ENCODE peak calls at places on chromosomes 2 and 18, in six cellular contexts. One of them, this sample, is unnamed.

GRCh38 chr2:132664096-132664495 is 5.9 kb downstream of the LYPD1 start:
- DNase-seq in HCT116: no peak
- DNase-seq in Panc1: no peak
- DNase-seq in K562: no peak
- DNase-seq in prostate gland: no peak
- DNase-seq in sigmoid colon: no peak
- DNase-seq in this sample: no peak

GRCh38 chr2:128279786-128280701 is 38.6 kb downstream of the HS6ST1 start:
- DNase-seq in HCT116: no peak
- DNase-seq in Panc1: no peak
- DNase-seq in K562: no peak
- DNase-seq in prostate gland: no peak
- DNase-seq in sigmoid colon: peak; percentile 66
- DNase-seq in this sample: no peak

GRCh38 chr2:165655653-165656052 is 138.4 kb downstream of the GALNT3 start:
- DNase-seq in HCT116: no peak
- DNase-seq in Panc1: no peak
- DNase-seq in K562: no peak
- DNase-seq in prostate gland: no peak
- DNase-seq in sigmoid colon: no peak
- DNase-seq in this sample: no peak

GRCh38 chr2:128317186-128317897 is 1.3 kb downstream of the HS6ST1 start:
- DNase-seq in HCT116: no peak
- DNase-seq in Panc1: no peak
- DNase-seq in K562: no peak
- DNase-seq in prostate gland: peak; percentile 31
- DNase-seq in sigmoid colon: peak; percentile 65
- DNase-seq in this sample: peak; percentile 57

GRCh38 chr2:195898505-195898904 is 170.1 kb downstream of the DNAH7 start:
- DNase-seq in HCT116: peak; percentile 2
- DNase-seq in Panc1: no peak
- DNase-seq in K562: peak; percentile 11
- DNase-seq in prostate gland: peak; percentile 60
- DNase-seq in sigmoid colon: peak; percentile 84
- DNase-seq in this sample: no peak

GRCh38 chr2:216078776-216079175 is 2.8 kb downstream of the PECR start:
- DNase-seq in HCT116: no peak
- DNase-seq in Panc1: no peak
- DNase-seq in K562: no peak
- DNase-seq in prostate gland: no peak
- DNase-seq in sigmoid colon: no peak
- DNase-seq in this sample: peak; percentile 6

GRCh38 chr2:215290980-215291599 is 20.8 kb upstream of the ATIC start:
- DNase-seq in HCT116: no peak
- DNase-seq in Panc1: no peak
- DNase-seq in K562: peak; percentile 35
- DNase-seq in prostate gland: no peak
- DNase-seq in sigmoid colon: no peak
- DNase-seq in this sample: no peak

GRCh38 chr18:8826971-8827370 is 121.6 kb downstream of the MTCL1 start:
- DNase-seq in HCT116: no peak
- DNase-seq in Panc1: no peak
- DNase-seq in K562: no peak
- DNase-seq in prostate gland: no peak
- DNase-seq in sigmoid colon: no peak
- DNase-seq in this sample: no peak

GRCh38 chr18:48663931-48664847 is 125.4 kb downstream of the CTIF start:
- DNase-seq in HCT116: no peak
- DNase-seq in Panc1: no peak
- DNase-seq in K562: peak; percentile 64
- DNase-seq in prostate gland: peak; percentile 59
- DNase-seq in sigmoid colon: peak; percentile 86
- DNase-seq in this sample: peak; percentile 63

GRCh38 chr2:40330086-40330485 is 121.8 kb downstream of the SLC8A1 start:
- DNase-seq in HCT116: no peak
- DNase-seq in Panc1: no peak
- DNase-seq in K562: no peak
- DNase-seq in prostate gland: no peak
- DNase-seq in sigmoid colon: no peak
- DNase-seq in this sample: no peak

GRCh38 chr2:76506538-76506937 is 795.8 kb upstream of the GCFC2 start:
- DNase-seq in HCT116: no peak
- DNase-seq in Panc1: no peak
- DNase-seq in K562: no peak
- DNase-seq in prostate gland: no peak
- DNase-seq in sigmoid colon: no peak
- DNase-seq in this sample: no peak

GRCh38 chr18:70693196-70693595 is 404.4 kb downstream of the SOCS6 start:
- DNase-seq in HCT116: no peak
- DNase-seq in Panc1: no peak
- DNase-seq in K562: no peak
- DNase-seq in prostate gland: no peak
- DNase-seq in sigmoid colon: no peak
- DNase-seq in this sample: no peak

GRCh38 chr2:196266351-196266750 is 95.0 kb upstream of the STK17B start:
- DNase-seq in HCT116: no peak
- DNase-seq in Panc1: no peak
- DNase-seq in K562: no peak
- DNase-seq in prostate gland: no peak
- DNase-seq in sigmoid colon: no peak
- DNase-seq in this sample: no peak

GRCh38 chr2:132489150-132489549 is 72.5 kb downstream of the GPR39 start:
- DNase-seq in HCT116: no peak
- DNase-seq in Panc1: no peak
- DNase-seq in K562: peak; percentile 15
- DNase-seq in prostate gland: no peak
- DNase-seq in sigmoid colon: no peak
- DNase-seq in this sample: no peak

GRCh38 chr2:232387451-232388171 is 9.1 kb downstream of the ALPP start:
- DNase-seq in HCT116: no peak
- DNase-seq in Panc1: no peak
- DNase-seq in K562: no peak
- DNase-seq in prostate gland: no peak
- DNase-seq in sigmoid colon: no peak
- DNase-seq in this sample: no peak

GRCh38 chr2:128474962-128475361 is 156.3 kb upstream of the HS6ST1 start:
- DNase-seq in HCT116: no peak
- DNase-seq in Panc1: no peak
- DNase-seq in K562: no peak
- DNase-seq in prostate gland: no peak
- DNase-seq in sigmoid colon: no peak
- DNase-seq in this sample: no peak

GRCh38 chr2:4763009-4763408 is 929.2 kb upstream of the SOX11 start:
- DNase-seq in HCT116: no peak
- DNase-seq in Panc1: no peak
- DNase-seq in K562: no peak
- DNase-seq in prostate gland: peak; percentile 9
- DNase-seq in sigmoid colon: no peak
- DNase-seq in this sample: no peak

GRCh38 chr2:71948781-71949536 is 198.7 kb downstream of the CYP26B1 start:
- DNase-seq in HCT116: no peak
- DNase-seq in Panc1: no peak
- DNase-seq in K562: no peak
- DNase-seq in prostate gland: no peak
- DNase-seq in sigmoid colon: no peak
- DNase-seq in this sample: no peak

GRCh38 chr2:100603414-100603813 is 40.6 kb downstream of the PDCL3 start:
- DNase-seq in HCT116: no peak
- DNase-seq in Panc1: no peak
- DNase-seq in K562: no peak
- DNase-seq in prostate gland: no peak
- DNase-seq in sigmoid colon: no peak
- DNase-seq in this sample: no peak

GRCh38 chr18:67464499-67464898 is 52.0 kb downstream of the DSEL start:
- DNase-seq in HCT116: no peak
- DNase-seq in Panc1: no peak
- DNase-seq in K562: no peak
- DNase-seq in prostate gland: no peak
- DNase-seq in sigmoid colon: no peak
- DNase-seq in this sample: no peak

GRCh38 chr2:128540670-128541069 is 222.0 kb upstream of the HS6ST1 start:
- DNase-seq in HCT116: no peak
- DNase-seq in Panc1: no peak
- DNase-seq in K562: no peak
- DNase-seq in prostate gland: no peak
- DNase-seq in sigmoid colon: no peak
- DNase-seq in this sample: no peak

GRCh38 chr18:5961097-5961827 is 65.9 kb upstream of the TMEM200C start:
- DNase-seq in HCT116: no peak
- DNase-seq in Panc1: no peak
- DNase-seq in K562: no peak
- DNase-seq in prostate gland: no peak
- DNase-seq in sigmoid colon: no peak
- DNase-seq in this sample: no peak

GRCh38 chr2:105924271-105924670 is 179.6 kb downstream of the NCK2 start:
- DNase-seq in HCT116: no peak
- DNase-seq in Panc1: no peak
- DNase-seq in K562: no peak
- DNase-seq in prostate gland: no peak
- DNase-seq in sigmoid colon: no peak
- DNase-seq in this sample: no peak

DNA sequence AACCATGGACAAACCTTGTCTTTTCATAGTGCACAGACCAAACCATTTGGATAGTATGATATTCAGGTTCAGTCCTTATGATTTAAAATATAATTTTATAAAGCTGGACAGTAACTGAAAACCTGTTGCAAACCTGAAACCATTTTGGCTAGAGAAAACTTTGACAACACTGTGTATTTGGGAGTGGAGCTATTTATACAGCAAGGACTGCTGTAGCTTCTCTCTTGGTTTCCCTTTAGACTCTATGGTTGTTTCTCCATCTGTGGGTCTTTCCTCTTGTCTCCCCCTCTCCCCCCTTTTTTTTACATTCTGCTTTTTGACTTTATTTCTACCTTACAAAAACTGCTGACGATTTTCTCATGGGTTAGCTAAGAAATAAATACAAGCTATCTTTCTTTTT is 581.7 kb downstream of the SLC4A3 start:
- DNase-seq in HCT116: no peak
- DNase-seq in Panc1: no peak
- DNase-seq in K562: no peak
- DNase-seq in prostate gland: no peak
- DNase-seq in sigmoid colon: no peak
- DNase-seq in this sample: no peak
- H3K4me3 ChIP-seq in HCT116: no peak overlapping the region
- H3K4me3 ChIP-seq in Panc1: no peak overlapping the region
- H3K4me3 ChIP-seq in K562: no peak overlapping the region
- H3K4me3 ChIP-seq in prostate gland: no peak overlapping the region
- H3K4me3 ChIP-seq in sigmoid colon: no peak overlapping the region
- H3K4me3 ChIP-seq in this sample: no peak overlapping the region

GRCh38 chr2:29115797-29116781 is 874 bp downstream of the CLIP4 start:
- DNase-seq in HCT116: no peak
- DNase-seq in Panc1: peak; percentile 94
- DNase-seq in K562: no peak
- DNase-seq in prostate gland: peak; percentile 72
- DNase-seq in sigmoid colon: peak; percentile 89
- DNase-seq in this sample: peak; percentile 22

GRCh38 chr2:29113891-29114321 is 1.3 kb upstream of the CLIP4 start:
- DNase-seq in HCT116: peak; percentile 53
- DNase-seq in Panc1: peak; percentile 84
- DNase-seq in K562: no peak
- DNase-seq in prostate gland: no peak
- DNase-seq in sigmoid colon: peak; percentile 77
- DNase-seq in this sample: no peak

GRCh38 chr2:29113027-29113686 is 2.1 kb upstream of the CLIP4 start:
- DNase-seq in HCT116: peak; percentile 51
- DNase-seq in Panc1: no peak
- DNase-seq in K562: no peak
- DNase-seq in prostate gland: no peak
- DNase-seq in sigmoid colon: no peak
- DNase-seq in this sample: no peak

GRCh38 chr2:29114514-29114840 is 738 bp upstream of the CLIP4 start:
- DNase-seq in HCT116: no peak
- DNase-seq in Panc1: no peak
- DNase-seq in K562: no peak
- DNase-seq in prostate gland: no peak
- DNase-seq in sigmoid colon: no peak
- DNase-seq in this sample: no peak

GRCh38 chr2:29114841-29115609 is at the start of gene CLIP4:
- DNase-seq in HCT116: no peak
- DNase-seq in Panc1: no peak
- DNase-seq in K562: no peak
- DNase-seq in prostate gland: peak; percentile 27
- DNase-seq in sigmoid colon: peak; percentile 78
- DNase-seq in this sample: no peak
- TF ChIP-seq POLR2AphosphoS5 in HCT116: peak; percentile 23
- TF ChIP-seq POLR2AphosphoS5 in Panc1: no peak
- TF ChIP-seq POLR2AphosphoS5 in K562: no peak
- TF ChIP-seq POLR2AphosphoS5 in prostate gland: no peak
- TF ChIP-seq POLR2AphosphoS5 in sigmoid colon: peak; percentile 60
- TF ChIP-seq POLR2AphosphoS5 in this sample: no peak

DNA sequence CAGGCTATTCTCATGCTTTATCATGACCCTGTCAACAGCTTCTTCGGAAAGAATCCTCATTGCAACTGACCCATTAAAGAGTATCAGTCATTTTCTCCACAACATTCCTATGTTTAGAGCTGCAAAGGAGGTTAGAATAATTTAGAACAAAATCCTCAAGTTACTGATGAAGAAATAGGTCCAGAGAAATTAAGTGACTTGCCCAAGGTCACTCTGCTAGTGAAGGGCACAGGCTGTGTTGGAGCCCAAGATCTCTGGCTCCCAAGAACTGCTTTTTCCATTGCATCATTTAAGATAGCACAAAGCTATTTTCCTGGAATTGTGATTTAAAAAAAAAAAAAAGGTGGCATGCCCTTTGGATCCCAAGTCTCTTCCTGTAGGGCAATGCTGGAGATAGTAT is 9.6 kb downstream of the IRS1 start:
- DNase-seq in HCT116: no peak
- DNase-seq in Panc1: no peak
- DNase-seq in K562: no peak
- DNase-seq in prostate gland: no peak
- DNase-seq in sigmoid colon: no peak
- DNase-seq in this sample: no peak
- H3K4me3 ChIP-seq in HCT116: no peak overlapping the region
- H3K4me3 ChIP-seq in Panc1: no peak overlapping the region
- H3K4me3 ChIP-seq in K562: no peak overlapping the region
- H3K4me3 ChIP-seq in prostate gland: no peak overlapping the region
- H3K4me3 ChIP-seq in sigmoid colon: no peak overlapping the region
- H3K4me3 ChIP-seq in this sample: no peak overlapping the region

GRCh38 chr2:6639870-6640639 is 225.7 kb downstream of the CMPK2 start:
- DNase-seq in HCT116: no peak
- DNase-seq in Panc1: no peak
- DNase-seq in K562: no peak
- DNase-seq in prostate gland: no peak
- DNase-seq in sigmoid colon: no peak
- DNase-seq in this sample: no peak
- TF ChIP-seq POLR2AphosphoS5 in HCT116: no peak
- TF ChIP-seq POLR2AphosphoS5 in Panc1: no peak
- TF ChIP-seq POLR2AphosphoS5 in K562: no peak
- TF ChIP-seq POLR2AphosphoS5 in prostate gland: no peak
- TF ChIP-seq POLR2AphosphoS5 in sigmoid colon: no peak
- TF ChIP-seq POLR2AphosphoS5 in this sample: no peak

This sample was measured in HL-60.